ENCODE peak calls at places on chromosomes 1 and 21, in four cellular contexts. One of them, this sample, is unnamed.

GRCh38 chr1:7172804-7173203 is 387.6 kb downstream of the CAMTA1 start:
- DNase-seq in HFF-Myc: no peak
- DNase-seq in adrenal gland: no peak
- DNase-seq in right lobe of liver: no peak
- DNase-seq in this sample: no peak

GRCh38 chr1:193960499-193960898 is 774.1 kb upstream of the B3GALT2 start:
- DNase-seq in HFF-Myc: no peak
- DNase-seq in adrenal gland: no peak
- DNase-seq in right lobe of liver: no peak
- DNase-seq in this sample: no peak

GRCh38 chr1:233790662-233791371 is 113.7 kb upstream of the SLC35F3 start:
- DNase-seq in adrenal gland: peak; percentile 35
- DNase-seq in right lobe of liver: no peak
- DNase-seq in HFF-Myc: peak; percentile 40
- DNase-seq in this sample: peak; percentile 12

GRCh38 chr1:94248956-94249688 is 11.7 kb upstream of the ARHGAP29 start:
- DNase-seq in adrenal gland: no peak
- DNase-seq in HFF-Myc: no peak
- DNase-seq in right lobe of liver: no peak
- DNase-seq in this sample: no peak

GRCh38 chr1:146036990-146037646 is 15.6 kb upstream of the HJV start:
- DNase-seq in right lobe of liver: peak; percentile 73
- DNase-seq in adrenal gland: peak; percentile 84
- DNase-seq in HFF-Myc: peak; percentile 83
- DNase-seq in this sample: peak; percentile 71

GRCh38 chr1:240501115-240501514 is 110.8 kb downstream of the GREM2 start:
- DNase-seq in HFF-Myc: no peak
- DNase-seq in right lobe of liver: no peak
- DNase-seq in adrenal gland: no peak
- DNase-seq in this sample: no peak

GRCh38 chr1:203186446-203187305 is at the start of gene CHI3L1:
- DNase-seq in right lobe of liver: no peak
- DNase-seq in HFF-Myc: no peak
- DNase-seq in adrenal gland: no peak
- DNase-seq in this sample: no peak

GRCh38 chr1:229388876-229389580 is 44.9 kb downstream of the ACTA1 start:
- DNase-seq in right lobe of liver: no peak
- DNase-seq in adrenal gland: no peak
- DNase-seq in HFF-Myc: no peak
- DNase-seq in this sample: peak; percentile 8

GRCh38 chr1:161382214-161383019 is 14.7 kb upstream of the CFAP126 start:
- DNase-seq in HFF-Myc: peak; percentile 32
- DNase-seq in right lobe of liver: no peak
- DNase-seq in adrenal gland: peak; percentile 64
- DNase-seq in this sample: peak; percentile 92

GRCh38 chr1:23446644-23447310 is 22.2 kb upstream of the TCEA3 start:
- DNase-seq in adrenal gland: no peak
- DNase-seq in HFF-Myc: no peak
- DNase-seq in right lobe of liver: no peak
- DNase-seq in this sample: no peak

GRCh38 chr1:93613895-93614294 is 67.7 kb downstream of the BCAR3 start:
- DNase-seq in adrenal gland: peak; percentile 70
- DNase-seq in HFF-Myc: no peak
- DNase-seq in right lobe of liver: peak; percentile 67
- DNase-seq in this sample: no peak

GRCh38 chr1:203046984-203047630 is 20.8 kb downstream of the PPFIA4 start:
- DNase-seq in HFF-Myc: no peak
- DNase-seq in right lobe of liver: no peak
- DNase-seq in adrenal gland: peak; percentile 59
- DNase-seq in this sample: no peak

GRCh38 chr1:3243304-3243703 is 174.3 kb downstream of the PRDM16 start:
- DNase-seq in HFF-Myc: no peak
- DNase-seq in adrenal gland: no peak
- DNase-seq in right lobe of liver: no peak
- DNase-seq in this sample: no peak

GRCh38 chr1:16618719-16619118 is 5.4 kb upstream of the NBPF1 start:
- DNase-seq in adrenal gland: no peak
- DNase-seq in right lobe of liver: peak; percentile 74
- DNase-seq in HFF-Myc: no peak
- DNase-seq in this sample: no peak

GRCh38 chr1:100868364-100868995 is 26.2 kb downstream of the EXTL2 start:
- DNase-seq in right lobe of liver: no peak
- DNase-seq in adrenal gland: no peak
- DNase-seq in HFF-Myc: no peak
- DNase-seq in this sample: no peak

GRCh38 chr1:66696771-66697170 is 55.5 kb upstream of the DYNLT5 start:
- DNase-seq in HFF-Myc: no peak
- DNase-seq in right lobe of liver: no peak
- DNase-seq in adrenal gland: no peak
- DNase-seq in this sample: no peak

GRCh38 chr1:23673086-23673813 is 18.4 kb upstream of the RPL11 start:
- DNase-seq in HFF-Myc: no peak
- DNase-seq in right lobe of liver: peak; percentile 63
- DNase-seq in adrenal gland: peak; percentile 73
- DNase-seq in this sample: peak; percentile 19

GRCh38 chr1:5972198-5972520 is 20.1 kb downstream of the NPHP4 start:
- DNase-seq in right lobe of liver: no peak
- DNase-seq in HFF-Myc: no peak
- DNase-seq in adrenal gland: no peak
- DNase-seq in this sample: no peak

GRCh38 chr1:101002551-101002950 is 23.0 kb downstream of the DPH5 start:
- DNase-seq in adrenal gland: peak; percentile 12
- DNase-seq in HFF-Myc: no peak
- DNase-seq in right lobe of liver: no peak
- DNase-seq in this sample: no peak

GRCh38 chr1:2126331-2127180 is 68.0 kb downstream of the FAAP20 start:
- DNase-seq in adrenal gland: no peak
- DNase-seq in HFF-Myc: no peak
- DNase-seq in right lobe of liver: peak; percentile 49
- DNase-seq in this sample: no peak

GRCh38 chr1:43199093-43199726 is 27.1 kb downstream of the CFAP57 start:
- DNase-seq in right lobe of liver: no peak
- DNase-seq in HFF-Myc: no peak
- DNase-seq in adrenal gland: no peak
- DNase-seq in this sample: no peak

GRCh38 chr1:82525378-82525777 is 724.6 kb downstream of the ADGRL2 start:
- DNase-seq in adrenal gland: no peak
- DNase-seq in HFF-Myc: no peak
- DNase-seq in right lobe of liver: no peak
- DNase-seq in this sample: no peak

GRCh38 chr1:247551716-247552115 is 2.8 kb downstream of the GCSAML start:
- DNase-seq in adrenal gland: no peak
- DNase-seq in HFF-Myc: no peak
- DNase-seq in right lobe of liver: no peak
- DNase-seq in this sample: peak; percentile 11

GRCh38 chr1:89545264-89546038 is 20.8 kb downstream of the LRRC8B start:
- DNase-seq in HFF-Myc: no peak
- DNase-seq in adrenal gland: no peak
- DNase-seq in right lobe of liver: no peak
- DNase-seq in this sample: no peak

GRCh38 chr1:107941123-107941522 is 23.9 kb downstream of the VAV3 start:
- DNase-seq in right lobe of liver: no peak
- DNase-seq in HFF-Myc: no peak
- DNase-seq in adrenal gland: peak; percentile 54
- DNase-seq in this sample: no peak

GRCh38 chr1:59427784-59428183 is 130.9 kb downstream of the FGGY start:
- DNase-seq in right lobe of liver: no peak
- DNase-seq in adrenal gland: no peak
- DNase-seq in HFF-Myc: no peak
- DNase-seq in this sample: no peak

GRCh38 chr1:215899901-215900300 is 332.8 kb downstream of the KCTD3 start:
- DNase-seq in right lobe of liver: no peak
- DNase-seq in HFF-Myc: no peak
- DNase-seq in adrenal gland: no peak
- DNase-seq in this sample: no peak

GRCh38 chr1:232873412-232873811 is 68.2 kb downstream of the MAP10 start:
- DNase-seq in adrenal gland: no peak
- DNase-seq in HFF-Myc: no peak
- DNase-seq in right lobe of liver: no peak
- DNase-seq in this sample: no peak

GRCh38 chr1:164769504-164770148 is 210.6 kb downstream of the PBX1 start:
- DNase-seq in adrenal gland: no peak
- DNase-seq in HFF-Myc: no peak
- DNase-seq in right lobe of liver: no peak
- DNase-seq in this sample: no peak

GRCh38 chr1:1573843-1574720 is 581 bp downstream of the SSU72 start:
- DNase-seq in right lobe of liver: peak; percentile 73
- DNase-seq in HFF-Myc: no peak
- DNase-seq in adrenal gland: peak; percentile 66
- DNase-seq in this sample: no peak

GRCh38 chr21:43766734-43767497 is 9.2 kb downstream of the CSTB start:
- DNase-seq in HFF-Myc: no peak
- DNase-seq in right lobe of liver: no peak
- DNase-seq in adrenal gland: no peak
- DNase-seq in this sample: no peak

GRCh38 chr1:241724741-241725356 is 72.8 kb downstream of the WDR64 start:
- DNase-seq in HFF-Myc: no peak
- DNase-seq in right lobe of liver: no peak
- DNase-seq in adrenal gland: no peak
- DNase-seq in this sample: no peak

GRCh38 chr1:150976879-150977694 is 2.5 kb upstream of the CERS2 start:
- DNase-seq in HFF-Myc: peak; percentile 26
- DNase-seq in right lobe of liver: peak; percentile 94
- DNase-seq in adrenal gland: peak; percentile 96
- DNase-seq in this sample: no peak

GRCh38 chr1:69824932-69825331 is 257.2 kb downstream of the LRRC7 start:
- DNase-seq in right lobe of liver: no peak
- DNase-seq in adrenal gland: peak; percentile 20
- DNase-seq in HFF-Myc: peak; percentile 11
- DNase-seq in this sample: no peak

DNA sequence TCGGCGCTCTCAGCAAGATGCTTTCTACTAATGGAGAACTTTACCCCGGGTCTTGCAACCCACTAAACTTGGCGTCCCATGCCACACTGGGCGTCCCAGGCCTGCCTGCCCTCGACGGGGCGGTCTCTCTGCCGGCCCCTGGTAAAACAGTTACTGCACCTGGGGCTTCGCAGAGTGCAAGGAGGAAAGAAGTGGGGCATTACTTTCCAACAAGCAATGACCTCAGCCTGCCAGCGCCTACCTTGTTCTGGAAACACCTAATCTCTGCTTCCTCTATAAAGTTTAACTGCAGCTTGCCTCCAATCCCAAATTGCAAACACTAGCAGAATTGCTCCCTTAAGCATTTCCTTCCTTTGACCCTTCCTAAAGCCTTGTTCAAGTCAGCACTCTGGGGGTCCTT is 27.7 kb upstream of the NFIA start:
- DNase-seq in right lobe of liver: no peak
- DNase-seq in adrenal gland: no peak
- DNase-seq in HFF-Myc: no peak
- DNase-seq in this sample: no peak
- H3K4me3 ChIP-seq in right lobe of liver: no peak overlapping the region
- H3K4me3 ChIP-seq in adrenal gland: no peak overlapping the region
- H3K4me3 ChIP-seq in HFF-Myc: no peak overlapping the region
- H3K4me3 ChIP-seq in this sample: no peak overlapping the region

DNA sequence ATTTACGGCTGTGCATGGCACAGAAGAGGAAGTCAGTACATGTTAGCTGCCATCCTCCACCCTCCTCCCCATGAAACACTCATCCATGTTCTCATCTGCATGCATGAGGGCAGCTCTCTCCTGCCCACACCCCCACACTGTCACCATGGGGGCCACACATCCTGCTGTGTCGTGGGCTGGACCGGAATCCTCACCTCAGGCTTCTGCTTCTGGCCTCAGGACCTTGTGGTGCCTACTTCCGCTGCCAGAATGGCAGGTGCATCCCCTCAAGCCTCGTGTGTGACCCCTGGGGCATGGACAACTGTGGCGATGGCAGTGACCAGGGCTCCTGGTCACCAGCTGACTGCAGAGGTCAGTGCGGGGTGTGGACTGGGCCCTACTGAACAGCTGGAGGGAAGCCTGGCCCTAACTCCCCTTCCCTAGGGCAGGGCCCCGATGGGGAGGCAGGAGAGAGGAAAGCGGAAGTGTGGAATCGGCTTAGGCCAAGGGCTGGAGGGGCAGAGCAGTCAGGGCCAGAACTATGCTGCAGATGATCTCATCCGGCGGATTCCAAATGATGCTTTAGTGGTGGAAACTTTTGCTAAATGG is 3.8 kb downstream of the LDLRAD2 start:
- DNase-seq in right lobe of liver: peak; percentile 50
- DNase-seq in adrenal gland: no peak
- DNase-seq in HFF-Myc: no peak
- DNase-seq in this sample: no peak
- H3K4me3 ChIP-seq in right lobe of liver: no peak overlapping the region
- H3K4me3 ChIP-seq in adrenal gland: no peak overlapping the region
- H3K4me3 ChIP-seq in HFF-Myc: no peak overlapping the region
- H3K4me3 ChIP-seq in this sample: no peak overlapping the region

GRCh38 chr1:48043524-48043923 is 46.3 kb upstream of the TRABD2B start:
- DNase-seq in HFF-Myc: no peak
- DNase-seq in adrenal gland: no peak
- DNase-seq in right lobe of liver: no peak
- DNase-seq in this sample: no peak
- H3K4me3 ChIP-seq in HFF-Myc: no peak overlapping the region
- H3K4me3 ChIP-seq in adrenal gland: no peak overlapping the region
- H3K4me3 ChIP-seq in right lobe of liver: no peak overlapping the region
- H3K4me3 ChIP-seq in this sample: no peak overlapping the region

GRCh38 chr1:110152133-110152785 is 2.0 kb downstream of the SLC6A17 start:
- DNase-seq in adrenal gland: no peak
- DNase-seq in HFF-Myc: peak; percentile 19
- DNase-seq in right lobe of liver: no peak
- DNase-seq in this sample: peak; percentile 13

GRCh38 chr1:110153407-110153950 is 3.2 kb downstream of the SLC6A17 start:
- DNase-seq in right lobe of liver: no peak
- DNase-seq in adrenal gland: no peak
- DNase-seq in HFF-Myc: no peak
- DNase-seq in this sample: no peak

GRCh38 chr1:110150330-110151174 is at the start of gene SLC6A17:
- DNase-seq in adrenal gland: peak; percentile 55
- DNase-seq in HFF-Myc: no peak
- DNase-seq in right lobe of liver: no peak
- DNase-seq in this sample: peak; percentile 17

GRCh38 chr1:110148961-110149360 is 1.3 kb upstream of the SLC6A17 start:
- DNase-seq in right lobe of liver: no peak
- DNase-seq in adrenal gland: no peak
- DNase-seq in HFF-Myc: no peak
- DNase-seq in this sample: no peak

DNA sequence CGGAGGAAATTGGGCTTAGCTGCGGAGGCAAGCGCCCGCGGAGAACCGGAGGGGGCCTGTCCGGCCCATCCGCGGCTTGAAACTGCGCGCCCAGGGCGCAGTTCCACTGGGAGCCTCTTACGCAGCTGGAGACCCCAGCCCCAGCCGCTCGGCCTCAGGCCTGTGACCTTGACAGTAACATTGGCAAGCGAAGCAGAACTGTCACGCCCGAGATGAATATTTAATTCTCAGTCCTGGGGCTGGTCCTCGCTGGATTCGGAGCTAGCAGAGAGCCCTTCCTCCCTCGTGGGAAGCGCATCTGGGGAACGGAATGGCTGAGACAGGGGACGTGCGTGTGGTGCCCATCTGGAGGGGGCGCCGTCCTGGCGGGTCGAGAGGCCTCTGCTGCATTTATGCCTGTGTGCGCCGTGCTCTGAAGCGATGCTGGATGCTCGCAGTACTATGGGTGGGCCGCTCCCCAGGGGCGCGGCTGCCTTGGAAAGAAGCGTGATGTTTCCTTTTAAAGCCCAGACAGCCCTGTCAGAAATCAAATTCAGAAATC is 951 bp downstream of the SLC6A17 start:
- DNase-seq in HFF-Myc: no peak
- DNase-seq in right lobe of liver: no peak
- DNase-seq in adrenal gland: no peak
- DNase-seq in this sample: no peak
- H3K4me3 ChIP-seq in HFF-Myc: peak overlapping the region; percentile 31
- H3K4me3 ChIP-seq in right lobe of liver: no peak overlapping the region
- H3K4me3 ChIP-seq in adrenal gland: no peak overlapping the region
- H3K4me3 ChIP-seq in this sample: peak overlapping the region; percentile 50

This sample was measured in skeletal muscle cell.